ENCODE peak calls at places on chromosomes 16 and 17, in eight cellular contexts. D, N, J, A, R, I, O and T are unnamed samples.

GRCh38 chr16:21121150-21121549 is 29.5 kb downstream of the DNAH3 start:
- DNase-seq in D (no peak), N (no peak), J (no peak), A (no peak), R (no peak), I (no peak), O (no peak), T (no peak)

GRCh38 chr16:2022723-2023097 is 3.1 kb downstream of the NPW start:
- DNase-seq in D (no peak), N (peak), J (no peak), A (peak), R (peak), I (no peak), O (no peak), T (no peak)

GRCh38 chr16:31354394-31355291 is at the start of gene ITGAX:
- DNase-seq in D (no peak), N (peak), J (no peak), A (peak), R (peak), I (peak), O (peak), T (peak)

GRCh38 chr17:43468746-43469544 is 14.8 kb upstream of the DHX8 start:
- DNase-seq in D (no peak), N (peak), J (peak), A (peak), R (peak), I (no peak), O (peak), T (no peak)

GRCh38 chr17:29138991-29139682 is 41.1 kb downstream of the MYO18A start:
- DNase-seq in D (peak), N (no peak), J (no peak), A (no peak), R (no peak), I (peak), O (no peak), T (no peak)

GRCh38 chr17:33113281-33114010 is 121.8 kb downstream of the SPACA3 start:
- DNase-seq in D (no peak), N (peak), J (no peak), A (peak), R (peak), I (peak), O (no peak), T (no peak)

GRCh38 chr17:2954898-2955445 is 108.4 kb downstream of the OR1D5 start:
- DNase-seq in D (no peak), N (peak), J (peak), A (peak), R (peak), I (no peak), O (peak), T (no peak)

GRCh38 chr17:78736526-78737079 is 45.5 kb downstream of the CYTH1 start:
- DNase-seq in D (no peak), N (peak), J (no peak), A (peak), R (no peak), I (peak), O (no peak), T (peak)

GRCh38 chr16:4323845-4324478 is 8.1 kb downstream of the GLIS2 start:
- DNase-seq in D (peak), N (no peak), J (no peak), A (peak), R (peak), I (peak), O (peak), T (no peak)

GRCh38 chr16:17474572-17474971 is 3.8 kb upstream of the XYLT1 start:
- DNase-seq in D (no peak), N (no peak), J (no peak), A (no peak), R (no peak), I (no peak), O (no peak), T (no peak)

GRCh38 chr16:80915079-80915450 is 91.6 kb downstream of the CMC2 start:
- DNase-seq in D (no peak), N (no peak), J (no peak), A (no peak), R (no peak), I (no peak), O (no peak), T (no peak)

GRCh38 chr16:17529982-17530760 is 59.4 kb upstream of the XYLT1 start:
- DNase-seq in D (no peak), N (no peak), J (no peak), A (no peak), R (no peak), I (no peak), O (no peak), T (peak)

GRCh38 chr17:50457621-50458020 is 11.1 kb downstream of the CHAD start:
- DNase-seq in D (no peak), N (no peak), J (no peak), A (no peak), R (no peak), I (no peak), O (no peak), T (no peak)

GRCh38 chr16:85908444-85908843 is 9.5 kb downstream of the IRF8 start:
- DNase-seq in D (no peak), N (no peak), J (no peak), A (no peak), R (no peak), I (no peak), O (no peak), T (peak)

GRCh38 chr16:79882292-79882995 is 281.9 kb upstream of the MAF start:
- DNase-seq in D (no peak), N (no peak), J (no peak), A (no peak), R (no peak), I (no peak), O (no peak), T (no peak)

GRCh38 chr16:84699712-84700517 is at the start of gene USP10:
- DNase-seq in D (peak), N (peak), J (no peak), A (peak), R (peak), I (peak), O (peak), T (no peak)

GRCh38 chr16:51236583-51236982 is 85.5 kb upstream of the SALL1 start:
- DNase-seq in D (no peak), N (no peak), J (no peak), A (no peak), R (no peak), I (no peak), O (no peak), T (no peak)

GRCh38 chr17:74296548-74296936 is 22.5 kb downstream of the DNAI2 start:
- DNase-seq in D (peak), N (peak), J (peak), A (peak), R (peak), I (peak), O (peak), T (no peak)

GRCh38 chr17:49548506-49549310 is 27.0 kb upstream of the NXPH3 start:
- DNase-seq in D (no peak), N (peak), J (no peak), A (peak), R (peak), I (peak), O (peak), T (no peak)

GRCh38 chr17:74795327-74796020 is 19.3 kb upstream of the NAT9 start:
- DNase-seq in D (no peak), N (no peak), J (no peak), A (no peak), R (no peak), I (no peak), O (no peak), T (no peak)

GRCh38 chr16:23182206-23182674 is 305 bp upstream of the SCNN1G start:
- DNase-seq in D (peak), N (peak), J (no peak), A (peak), R (peak), I (peak), O (peak), T (peak)

GRCh38 chr16:25005445-25006306 is 9.5 kb downstream of the ARHGAP17 start:
- DNase-seq in D (no peak), N (peak), J (no peak), A (no peak), R (no peak), I (no peak), O (no peak), T (no peak)

GRCh38 chr17:68296217-68297140 is 5.2 kb downstream of the ARSG start:
- DNase-seq in D (no peak), N (no peak), J (no peak), A (no peak), R (no peak), I (no peak), O (no peak), T (no peak)

GRCh38 chr17:8254881-8255280 is 5.8 kb downstream of the PFAS start:
- DNase-seq in D (no peak), N (no peak), J (no peak), A (no peak), R (no peak), I (no peak), O (no peak), T (no peak)

GRCh38 chr17:43106552-43106951 is 18.6 kb downstream of the BRCA1 start:
- DNase-seq in D (no peak), N (no peak), J (no peak), A (no peak), R (no peak), I (no peak), O (no peak), T (no peak)

GRCh38 chr17:49409066-49409465 is 5.6 kb downstream of the PHB1 start:
- DNase-seq in D (no peak), N (no peak), J (no peak), A (no peak), R (no peak), I (no peak), O (no peak), T (no peak)

GRCh38 chr17:48457080-48457836 is 27.2 kb upstream of the SKAP1 start:
- DNase-seq in D (peak), N (peak), J (no peak), A (peak), R (peak), I (peak), O (peak), T (no peak)

GRCh38 chr16:80931985-80932720 is 74.5 kb downstream of the CMC2 start:
- DNase-seq in D (peak), N (peak), J (peak), A (peak), R (peak), I (peak), O (peak), T (no peak)

GRCh38 chr16:11056989-11057645 is 112.8 kb downstream of the CLEC16A start:
- DNase-seq in D (no peak), N (no peak), J (no peak), A (no peak), R (no peak), I (no peak), O (no peak), T (no peak)

GRCh38 chr16:17224859-17225258 is 245.9 kb downstream of the XYLT1 start:
- DNase-seq in D (peak), N (no peak), J (peak), A (no peak), R (peak), I (peak), O (peak), T (peak)

GRCh38 chr17:4270746-4271145 is 7.0 kb upstream of the ANKFY1 start:
- DNase-seq in D (no peak), N (no peak), J (no peak), A (no peak), R (no peak), I (no peak), O (no peak), T (no peak)

GRCh38 chr17:11869680-11870394 is 127.4 kb downstream of the ZNF18 start:
- DNase-seq in D (no peak), N (no peak), J (no peak), A (no peak), R (no peak), I (no peak), O (no peak), T (no peak)

GRCh38 chr17:11880714-11881113 is 116.6 kb downstream of the ZNF18 start:
- DNase-seq in D (no peak), N (peak), J (no peak), A (peak), R (no peak), I (no peak), O (no peak), T (no peak)

GRCh38 chr17:11871773-11872172 is 125.5 kb downstream of the ZNF18 start:
- DNase-seq in D (no peak), N (no peak), J (no peak), A (peak), R (no peak), I (no peak), O (no peak), T (no peak)

DNA sequence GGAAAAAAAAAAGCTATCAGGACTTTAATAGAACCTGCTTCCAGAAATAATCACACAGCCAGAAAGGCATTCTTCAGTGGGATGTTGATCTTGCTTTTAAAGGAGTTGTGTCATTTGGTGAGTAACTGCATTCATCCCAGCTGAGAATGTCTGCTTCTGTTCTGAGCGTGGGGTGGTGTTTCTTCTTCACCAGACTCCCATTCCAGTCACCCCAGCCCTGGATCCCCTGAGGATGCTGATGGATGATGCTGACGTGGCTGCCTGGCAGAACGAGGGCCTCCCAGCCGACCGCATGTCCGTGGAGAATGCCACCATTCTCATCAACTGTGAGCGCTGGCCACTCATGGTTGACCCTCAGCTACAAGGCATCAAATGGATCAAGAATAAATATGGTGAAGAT is 122.5 kb downstream of the ZNF18 start:
- DNase-seq in D (no peak), N (no peak), J (no peak), A (no peak), R (no peak), I (no peak), O (no peak), T (no peak)
- TF ChIP-seq CTCF in D (no peak), N (no peak), J (no peak), A (no peak), R (no peak), I (no peak), O (no peak), T (no peak)

DNA sequence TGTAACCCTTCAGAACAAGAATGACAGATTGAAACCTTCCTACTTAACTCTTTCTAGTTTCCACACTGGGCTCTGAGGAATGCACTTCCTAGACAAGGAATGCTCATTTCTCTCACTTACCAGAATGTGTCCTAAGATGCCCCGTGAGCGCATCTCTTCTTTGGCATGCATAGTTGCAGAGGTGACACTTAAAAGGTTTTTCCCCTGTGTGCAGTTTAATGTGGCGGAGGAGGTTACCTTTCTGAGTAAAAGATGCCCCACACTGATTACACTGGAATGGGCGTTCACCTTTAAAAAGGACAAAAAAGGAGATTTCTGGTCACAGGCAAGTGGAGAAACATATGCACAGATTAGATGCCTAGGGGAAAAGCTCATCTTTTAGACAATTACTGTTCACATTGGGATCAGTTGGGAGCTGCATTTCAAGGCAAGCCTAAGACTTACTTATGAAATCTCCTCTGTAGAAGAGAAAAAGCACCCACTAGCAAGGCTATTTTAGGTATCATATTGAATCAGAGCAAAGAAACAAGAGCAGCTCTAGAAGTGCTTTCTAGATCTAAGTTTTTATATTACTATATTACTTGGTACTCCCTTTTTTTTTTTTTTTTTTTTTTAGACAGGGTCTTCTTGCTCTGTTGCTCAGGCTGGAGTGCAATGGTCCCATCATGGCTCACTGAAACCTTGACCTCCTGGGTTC is 53.7 kb downstream of the GRB7 start:
- DNase-seq in D (no peak), N (no peak), J (no peak), A (no peak), R (no peak), I (no peak), O (no peak), T (no peak)
- H3K4me3 ChIP-seq in D (no peak), N (no peak), J (no peak), A (no peak), R (no peak), I (no peak), O (no peak), T (no peak)

GRCh38 chr17:45292696-45293412 is 24.0 kb downstream of the MAP3K14 start:
- DNase-seq in D (peak), N (no peak), J (no peak), A (no peak), R (no peak), I (no peak), O (no peak), T (no peak)

GRCh38 chr17:45294506-45294905 is 22.3 kb downstream of the MAP3K14 start:
- DNase-seq in D (no peak), N (peak), J (peak), A (no peak), R (peak), I (peak), O (peak), T (no peak)

GRCh38 chr17:45291170-45291805 is 25.5 kb downstream of the MAP3K14 start:
- DNase-seq in D (no peak), N (no peak), J (no peak), A (no peak), R (no peak), I (no peak), O (no peak), T (no peak)

GRCh38 chr17:45296003-45296832 is 20.6 kb downstream of the MAP3K14 start:
- DNase-seq in D (no peak), N (peak), J (no peak), A (no peak), R (peak), I (no peak), O (no peak), T (no peak)

DNA sequence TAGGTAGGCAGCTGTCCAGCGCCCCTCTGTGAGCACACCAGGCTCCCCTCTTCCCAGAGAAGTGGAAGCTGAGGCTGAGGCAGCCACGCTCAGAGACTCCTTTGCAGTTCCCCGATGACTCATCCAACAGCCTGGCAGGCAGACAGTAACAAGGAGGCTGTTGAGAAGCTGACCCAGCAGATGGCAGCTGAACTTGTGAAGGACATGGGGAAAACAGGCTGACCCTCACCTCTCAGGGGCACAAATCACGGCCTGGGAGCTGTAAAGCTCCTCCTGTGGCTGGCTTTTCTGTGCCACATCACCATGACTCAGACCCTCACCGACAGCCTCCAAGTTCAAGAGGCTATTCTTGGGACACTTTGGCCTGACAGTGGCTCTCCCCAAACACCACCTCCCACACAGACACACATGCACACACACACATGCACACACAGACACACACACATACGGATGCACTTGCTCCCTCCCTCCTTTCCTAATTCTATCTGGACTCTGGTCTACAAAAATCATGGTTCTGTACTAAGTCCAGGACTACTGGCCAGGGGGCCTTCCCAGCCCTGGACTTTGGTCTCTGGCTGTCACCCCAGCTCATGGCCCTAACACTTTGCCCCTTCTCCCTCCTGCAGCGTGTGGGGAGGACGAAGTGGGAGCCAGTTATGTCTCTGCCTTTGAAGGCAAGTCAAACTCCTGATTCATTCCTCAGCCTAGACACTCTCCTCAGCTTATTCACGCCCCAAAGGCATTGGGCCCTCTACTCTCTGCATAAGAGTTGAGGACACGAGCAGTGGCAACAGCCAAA is 23.2 kb downstream of the MAP3K14 start:
- DNase-seq in D (peak), N (peak), J (peak), A (peak), R (peak), I (peak), O (peak), T (no peak)
- TF ChIP-seq CTCF in D (no peak), N (peak), J (peak), A (peak), R (peak), I (peak), O (no peak), T (no peak)

GRCh38 chr17:39618956-39619785 is 7.6 kb upstream of the PPP1R1B start:
- DNase-seq in D (no peak), N (no peak), J (no peak), A (no peak), R (no peak), I (no peak), O (no peak), T (no peak)

GRCh38 chr17:39619786-39620101 is 7.0 kb upstream of the PPP1R1B start:
- DNase-seq in D (no peak), N (no peak), J (no peak), A (no peak), R (no peak), I (no peak), O (no peak), T (no peak)

GRCh38 chr17:39617100-39617445 is 9.4 kb upstream of the NEUROD2 start:
- DNase-seq in D (no peak), N (no peak), J (no peak), A (no peak), R (no peak), I (no peak), O (no peak), T (no peak)

GRCh38 chr17:39617446-39618251 is 9.1 kb upstream of the PPP1R1B start:
- DNase-seq in D (peak), N (peak), J (no peak), A (peak), R (peak), I (peak), O (peak), T (no peak)

GRCh38 chr17:39618252-39618913 is 8.4 kb upstream of the PPP1R1B start:
- DNase-seq in D (no peak), N (peak), J (no peak), A (no peak), R (no peak), I (no peak), O (no peak), T (no peak)
- H3K4me3 ChIP-seq in D (peak), N (peak), J (peak), A (peak), R (peak), I (peak), O (peak), T (peak)